ENCODE peak calls at places on chromosomes 5 and 9, in nine cellular contexts. Z, T, S, L, M, U, D, G and R are unnamed samples.

GRCh38 chr9:69184266-69184665 is 10.2 kb downstream of the TJP2 start:
- DNase-seq in Z (no peak), T (no peak), S (no peak), L (no peak), M (no peak), U (no peak), D (no peak), G (no peak), R (no peak)

GRCh38 chr9:37922391-37923120 is 18.6 kb upstream of the SLC25A51 start:
- DNase-seq in Z (no peak), T (no peak), S (no peak), L (no peak), M (no peak), U (no peak), D (no peak), G (no peak), R (no peak)

GRCh38 chr9:79812507-79813261 is 240.9 kb downstream of the TLE4 start:
- DNase-seq in Z (peak), T (peak), S (no peak), L (no peak), M (no peak), U (no peak), D (no peak), G (no peak), R (no peak)

GRCh38 chr5:181197326-181197951 is 7.6 kb downstream of the TRIM7 start:
- DNase-seq in Z (no peak), T (no peak), S (no peak), L (no peak), M (no peak), U (no peak), D (no peak), G (no peak), R (no peak)

GRCh38 chr9:112348257-112348992 is 15.0 kb upstream of the PTBP3 start:
- DNase-seq in Z (peak), T (peak), S (peak), L (peak), M (no peak), U (peak), D (peak), G (peak), R (no peak)

GRCh38 chr5:157559301-157559700 is 16.3 kb downstream of the ADAM19 start:
- DNase-seq in Z (no peak), T (no peak), S (no peak), L (no peak), M (no peak), U (no peak), D (no peak), G (no peak), R (no peak)

GRCh38 chr9:37436540-37436939 is 14.0 kb downstream of the GRHPR start:
- DNase-seq in Z (no peak), T (no peak), S (no peak), L (no peak), M (no peak), U (no peak), D (peak), G (no peak), R (no peak)

GRCh38 chr9:106892632-106893031 is 29.7 kb downstream of the ZNF462 start:
- DNase-seq in Z (no peak), T (peak), S (peak), L (no peak), M (peak), U (no peak), D (peak), G (peak), R (peak)

GRCh38 chr5:12413075-12413474 is 508.8 kb upstream of the CTNND2 start:
- DNase-seq in Z (no peak), T (no peak), S (no peak), L (no peak), M (no peak), U (no peak), D (no peak), G (no peak), R (no peak)

GRCh38 chr5:171891150-171891549 is 105.5 kb downstream of the SMIM23 start:
- DNase-seq in Z (no peak), T (no peak), S (no peak), L (no peak), M (no peak), U (no peak), D (no peak), G (no peak), R (no peak)

GRCh38 chr9:79858509-79858908 is 286.7 kb downstream of the TLE4 start:
- DNase-seq in Z (no peak), T (no peak), S (no peak), L (no peak), M (no peak), U (peak), D (no peak), G (no peak), R (no peak)

GRCh38 chr5:96111080-96111756 is 149.6 kb upstream of the ELL2 start:
- DNase-seq in Z (no peak), T (no peak), S (no peak), L (no peak), M (no peak), U (no peak), D (no peak), G (no peak), R (no peak)

GRCh38 chr9:68872026-68872501 is 141.8 kb downstream of the PRKACG start:
- DNase-seq in Z (no peak), T (peak), S (no peak), L (no peak), M (no peak), U (no peak), D (peak), G (no peak), R (no peak)

GRCh38 chr9:10268500-10269485 is 344.0 kb downstream of the PTPRD start:
- DNase-seq in Z (peak), T (peak), S (no peak), L (no peak), M (no peak), U (peak), D (peak), G (peak), R (no peak)

GRCh38 chr9:121736964-121737462 is 85.6 kb downstream of the DAB2IP start:
- DNase-seq in Z (no peak), T (peak), S (peak), L (peak), M (no peak), U (peak), D (peak), G (peak), R (no peak)

GRCh38 chr5:66285343-66285942 is 141.3 kb downstream of the SREK1 start:
- DNase-seq in Z (no peak), T (no peak), S (no peak), L (no peak), M (no peak), U (no peak), D (no peak), G (no peak), R (no peak)

GRCh38 chr5:141529873-141530272 is 41.0 kb downstream of the PCDHGC5 start:
- DNase-seq in Z (peak), T (no peak), S (no peak), L (no peak), M (no peak), U (no peak), D (no peak), G (no peak), R (no peak)

GRCh38 chr5:74357827-74358226 is 282.7 kb downstream of the ENC1 start:
- DNase-seq in Z (no peak), T (no peak), S (no peak), L (no peak), M (no peak), U (no peak), D (no peak), G (no peak), R (no peak)

GRCh38 chr5:84301535-84301934 is 83.1 kb downstream of the EDIL3 start:
- DNase-seq in Z (no peak), T (no peak), S (no peak), L (no peak), M (peak), U (no peak), D (no peak), G (no peak), R (no peak)

GRCh38 chr5:41270423-41271251 is 57.3 kb upstream of the C6 start:
- DNase-seq in Z (peak), T (peak), S (no peak), L (no peak), M (peak), U (peak), D (peak), G (peak), R (no peak)

GRCh38 chr9:137194388-137194787 is 5.9 kb downstream of the SSNA1 start:
- DNase-seq in Z (no peak), T (no peak), S (no peak), L (no peak), M (no peak), U (peak), D (peak), G (no peak), R (no peak)
- TF ChIP-seq CTCF in Z (no peak), T (no peak), S (no peak), L (no peak), M (no peak), U (no peak), D (no peak), G (no peak), R (no peak)

DNA sequence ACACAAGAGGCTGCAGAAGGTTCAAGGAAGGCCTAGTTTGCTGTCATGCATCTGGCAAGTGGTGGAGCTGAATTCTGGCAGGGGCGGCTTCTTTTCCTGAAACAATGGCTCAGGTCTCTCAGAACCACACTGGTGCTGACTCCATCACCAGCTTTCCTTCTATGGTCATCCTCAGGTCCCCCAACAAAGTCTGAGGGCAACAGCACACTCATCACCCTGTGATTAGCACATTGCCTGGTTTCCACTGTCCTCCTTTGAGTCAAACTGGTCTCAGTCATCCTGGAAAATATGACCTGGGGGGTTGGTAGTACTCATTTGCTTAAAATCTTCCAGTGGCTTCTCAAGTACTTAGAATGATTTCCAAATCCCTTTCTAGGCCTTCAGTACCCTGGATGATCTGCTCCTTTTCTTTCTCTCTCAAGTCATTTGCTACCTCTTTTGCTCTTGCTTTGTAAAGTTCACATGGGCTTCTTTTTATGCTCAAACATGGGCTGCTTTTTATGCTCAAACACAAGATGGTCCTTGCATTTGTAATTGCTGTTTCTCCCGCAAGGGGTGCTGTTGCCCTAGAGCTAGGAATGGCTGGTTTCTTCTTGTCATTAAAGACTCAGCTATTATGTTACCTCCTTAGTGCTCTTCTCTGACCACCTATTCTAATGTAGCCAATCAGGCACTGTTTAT is 144.9 kb downstream of the ALDH1A1 start:
- DNase-seq in Z (peak), T (peak), S (no peak), L (no peak), M (no peak), U (no peak), D (no peak), G (no peak), R (no peak)
- TF ChIP-seq CTCF in Z (peak), T (peak), S (peak), L (no peak), M (peak), U (no peak), D (peak), G (peak), R (no peak)

GRCh38 chr5:43042176-43042625 is 2.1 kb upstream of the ANXA2R start:
- DNase-seq in Z (peak), T (peak), S (peak), L (peak), M (no peak), U (peak), D (peak), G (peak), R (peak)
- TF ChIP-seq CTCF in Z (peak), T (peak), S (no peak), L (no peak), M (peak), U (no peak), D (peak), G (no peak), R (peak)

GRCh38 chr9:95316794-95317118 is 753 bp downstream of the FANCC start:
- DNase-seq in Z (peak), T (peak), S (peak), L (no peak), M (no peak), U (peak), D (peak), G (peak), R (peak)
- TF ChIP-seq CTCF in Z (no peak), T (no peak), S (no peak), L (peak), M (peak), U (no peak), D (peak), G (no peak), R (no peak)

GRCh38 chr9:127144670-127145458 is 22.4 kb upstream of the ANGPTL2 start:
- DNase-seq in Z (no peak), T (no peak), S (peak), L (no peak), M (no peak), U (peak), D (peak), G (no peak), R (no peak)
- TF ChIP-seq CTCF in Z (no peak), T (peak), S (no peak), L (no peak), M (no peak), U (no peak), D (no peak), G (no peak), R (no peak)

GRCh38 chr5:32852535-32852934 is 141.4 kb downstream of the NPR3 start:
- DNase-seq in Z (no peak), T (peak), S (no peak), L (peak), M (peak), U (peak), D (peak), G (peak), R (no peak)
- TF ChIP-seq CTCF in Z (peak), T (peak), S (peak), L (peak), M (peak), U (no peak), D (peak), G (peak), R (no peak)

GRCh38 chr5:3709058-3709723 is 113.6 kb downstream of the IRX1 start:
- DNase-seq in Z (no peak), T (peak), S (no peak), L (no peak), M (no peak), U (no peak), D (no peak), G (no peak), R (no peak)

GRCh38 chr5:3709724-3710348 is 114.2 kb downstream of the IRX1 start:
- DNase-seq in Z (no peak), T (peak), S (no peak), L (no peak), M (no peak), U (no peak), D (no peak), G (no peak), R (no peak)

GRCh38 chr5:3715048-3715447 is 119.4 kb downstream of the IRX1 start:
- DNase-seq in Z (no peak), T (peak), S (no peak), L (peak), M (no peak), U (no peak), D (no peak), G (peak), R (no peak)
- TF ChIP-seq CTCF in Z (no peak), T (no peak), S (no peak), L (no peak), M (no peak), U (no peak), D (no peak), G (no peak), R (no peak)

GRCh38 chr5:76746677-76747076 is 30.8 kb downstream of the F2R start:
- DNase-seq in Z (no peak), T (no peak), S (no peak), L (no peak), M (no peak), U (no peak), D (no peak), G (no peak), R (no peak)
- TF ChIP-seq CTCF in Z (peak), T (no peak), S (no peak), L (no peak), M (no peak), U (no peak), D (no peak), G (no peak), R (no peak)

GRCh38 chr5:138594305-138595058 is 19.3 kb upstream of the HSPA9 start:
- DNase-seq in Z (no peak), T (peak), S (no peak), L (no peak), M (no peak), U (no peak), D (no peak), G (no peak), R (no peak)
- TF ChIP-seq CTCF in Z (peak), T (peak), S (no peak), L (peak), M (peak), U (no peak), D (peak), G (peak), R (peak)

GRCh38 chr9:130058887-130059286 is 5.2 kb downstream of the GPR107 start:
- DNase-seq in Z (no peak), T (no peak), S (no peak), L (no peak), M (no peak), U (peak), D (no peak), G (no peak), R (no peak)
- TF ChIP-seq CTCF in Z (no peak), T (no peak), S (no peak), L (no peak), M (no peak), U (no peak), D (no peak), G (no peak), R (no peak)